ENCODE peak calls at places on chromosomes 1 and 21, in four cellular contexts. One of them, this sample, is unnamed.

GRCh38 chr1:224237094-224237881 is 54.2 kb downstream of the DEGS1 start:
- DNase-seq in brain microvascular endothelial cell: no peak
- DNase-seq in cardiac muscle cell: no peak
- DNase-seq in esophagus squamous epithelium: no peak
- DNase-seq in this sample: no peak

GRCh38 chr1:30920827-30921226 is 12.3 kb upstream of the SDC3 start:
- DNase-seq in brain microvascular endothelial cell: peak; percentile 53
- DNase-seq in cardiac muscle cell: no peak
- DNase-seq in esophagus squamous epithelium: no peak
- DNase-seq in this sample: no peak

GRCh38 chr1:9127395-9128160 is 1.3 kb downstream of the GPR157 start:
- DNase-seq in brain microvascular endothelial cell: no peak
- DNase-seq in cardiac muscle cell: no peak
- DNase-seq in esophagus squamous epithelium: no peak
- DNase-seq in this sample: no peak

GRCh38 chr1:61400997-61401396 is 318.6 kb downstream of the NFIA start:
- DNase-seq in brain microvascular endothelial cell: no peak
- DNase-seq in cardiac muscle cell: no peak
- DNase-seq in esophagus squamous epithelium: no peak
- DNase-seq in this sample: no peak

GRCh38 chr1:155864393-155864792 is 5.0 kb downstream of the SYT11 start:
- DNase-seq in brain microvascular endothelial cell: no peak
- DNase-seq in cardiac muscle cell: no peak
- DNase-seq in esophagus squamous epithelium: no peak
- DNase-seq in this sample: no peak

GRCh38 chr1:180949616-180950000 is 36.9 kb downstream of the KIAA1614 start:
- DNase-seq in brain microvascular endothelial cell: no peak
- DNase-seq in cardiac muscle cell: no peak
- DNase-seq in esophagus squamous epithelium: no peak
- DNase-seq in this sample: no peak

GRCh38 chr21:30561264-30561895 is at the start of gene KRTAP19-7:
- DNase-seq in brain microvascular endothelial cell: no peak
- DNase-seq in cardiac muscle cell: no peak
- DNase-seq in esophagus squamous epithelium: no peak
- DNase-seq in this sample: no peak

GRCh38 chr1:160459056-160459455 is 58.7 kb downstream of the VANGL2 start:
- DNase-seq in brain microvascular endothelial cell: no peak
- DNase-seq in cardiac muscle cell: no peak
- DNase-seq in esophagus squamous epithelium: no peak
- DNase-seq in this sample: no peak

GRCh38 chr1:83546863-83547262 is 452.1 kb downstream of the TTLL7 start:
- DNase-seq in brain microvascular endothelial cell: no peak
- DNase-seq in cardiac muscle cell: peak; percentile 26
- DNase-seq in esophagus squamous epithelium: no peak
- DNase-seq in this sample: no peak

GRCh38 chr1:220526294-220526693 is 1.6 kb upstream of the MARK1 start:
- DNase-seq in brain microvascular endothelial cell: no peak
- DNase-seq in cardiac muscle cell: peak; percentile 2
- DNase-seq in esophagus squamous epithelium: no peak
- DNase-seq in this sample: no peak

GRCh38 chr1:101247404-101248287 is 10.8 kb downstream of the S1PR1 start:
- DNase-seq in brain microvascular endothelial cell: no peak
- DNase-seq in cardiac muscle cell: no peak
- DNase-seq in esophagus squamous epithelium: no peak
- DNase-seq in this sample: peak; percentile 62

GRCh38 chr1:19437911-19438310 is 47.4 kb downstream of the CAPZB start:
- DNase-seq in brain microvascular endothelial cell: peak; percentile 89
- DNase-seq in cardiac muscle cell: peak; percentile 95
- DNase-seq in esophagus squamous epithelium: no peak
- DNase-seq in this sample: no peak

GRCh38 chr1:206143537-206144155 is 26.5 kb upstream of the AVPR1B start:
- DNase-seq in brain microvascular endothelial cell: no peak
- DNase-seq in cardiac muscle cell: no peak
- DNase-seq in esophagus squamous epithelium: no peak
- DNase-seq in this sample: no peak

GRCh38 chr1:248858096-248858890 is 592 bp downstream of the ZNF692 start:
- DNase-seq in brain microvascular endothelial cell: peak; percentile 35
- DNase-seq in cardiac muscle cell: peak; percentile 70
- DNase-seq in esophagus squamous epithelium: no peak
- DNase-seq in this sample: peak; percentile 83

GRCh38 chr1:230690101-230690500 is 23.8 kb downstream of the AGT start:
- DNase-seq in brain microvascular endothelial cell: no peak
- DNase-seq in cardiac muscle cell: no peak
- DNase-seq in esophagus squamous epithelium: no peak
- DNase-seq in this sample: no peak

GRCh38 chr1:229282295-229282823 is 11.4 kb downstream of the RAB4A start:
- DNase-seq in brain microvascular endothelial cell: no peak
- DNase-seq in cardiac muscle cell: no peak
- DNase-seq in esophagus squamous epithelium: no peak
- DNase-seq in this sample: no peak

GRCh38 chr1:7940745-7941436 is at the start of gene TNFRSF9:
- DNase-seq in brain microvascular endothelial cell: peak; percentile 82
- DNase-seq in cardiac muscle cell: peak; percentile 60
- DNase-seq in esophagus squamous epithelium: no peak
- DNase-seq in this sample: peak; percentile 77

DNA sequence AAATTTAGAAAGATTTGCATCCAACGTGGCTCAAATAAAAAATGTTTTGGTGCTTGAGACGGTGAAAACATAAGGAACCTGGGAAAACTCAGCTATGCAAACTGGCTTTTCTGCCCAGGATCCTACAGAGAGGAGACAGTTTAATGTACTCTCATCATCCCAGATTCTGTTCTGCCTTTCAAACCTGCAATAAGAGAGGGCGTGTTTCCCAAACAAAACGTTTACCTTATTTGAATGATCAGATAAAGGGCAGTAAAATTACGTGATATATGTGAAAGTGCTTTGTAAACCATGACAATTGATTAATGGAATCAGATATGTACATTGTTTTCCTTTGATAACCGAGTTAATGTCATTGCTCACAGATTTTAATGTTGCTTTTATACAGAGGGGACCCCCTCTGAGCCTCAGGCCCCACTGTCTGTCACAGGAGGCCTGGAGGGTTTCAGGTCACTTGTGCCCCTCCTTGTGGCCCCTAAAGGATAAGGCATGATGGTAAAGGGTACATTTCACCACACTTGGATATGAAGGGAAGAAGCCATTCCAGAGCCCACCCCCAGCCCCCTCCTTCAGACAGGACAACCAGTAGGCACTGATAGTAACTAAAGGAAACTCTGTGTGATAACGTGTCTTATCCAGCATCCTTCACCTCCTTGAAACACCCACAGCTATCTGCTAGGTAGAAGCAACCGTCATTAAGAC is 157.6 kb downstream of the EDEM3 start:
- DNase-seq in brain microvascular endothelial cell: no peak
- DNase-seq in cardiac muscle cell: no peak
- DNase-seq in esophagus squamous epithelium: no peak
- DNase-seq in this sample: no peak
- TF ChIP-seq CTCF in brain microvascular endothelial cell: peak; percentile 21
- TF ChIP-seq CTCF in cardiac muscle cell: no peak
- TF ChIP-seq CTCF in esophagus squamous epithelium: no peak
- TF ChIP-seq CTCF in this sample: no peak

DNA sequence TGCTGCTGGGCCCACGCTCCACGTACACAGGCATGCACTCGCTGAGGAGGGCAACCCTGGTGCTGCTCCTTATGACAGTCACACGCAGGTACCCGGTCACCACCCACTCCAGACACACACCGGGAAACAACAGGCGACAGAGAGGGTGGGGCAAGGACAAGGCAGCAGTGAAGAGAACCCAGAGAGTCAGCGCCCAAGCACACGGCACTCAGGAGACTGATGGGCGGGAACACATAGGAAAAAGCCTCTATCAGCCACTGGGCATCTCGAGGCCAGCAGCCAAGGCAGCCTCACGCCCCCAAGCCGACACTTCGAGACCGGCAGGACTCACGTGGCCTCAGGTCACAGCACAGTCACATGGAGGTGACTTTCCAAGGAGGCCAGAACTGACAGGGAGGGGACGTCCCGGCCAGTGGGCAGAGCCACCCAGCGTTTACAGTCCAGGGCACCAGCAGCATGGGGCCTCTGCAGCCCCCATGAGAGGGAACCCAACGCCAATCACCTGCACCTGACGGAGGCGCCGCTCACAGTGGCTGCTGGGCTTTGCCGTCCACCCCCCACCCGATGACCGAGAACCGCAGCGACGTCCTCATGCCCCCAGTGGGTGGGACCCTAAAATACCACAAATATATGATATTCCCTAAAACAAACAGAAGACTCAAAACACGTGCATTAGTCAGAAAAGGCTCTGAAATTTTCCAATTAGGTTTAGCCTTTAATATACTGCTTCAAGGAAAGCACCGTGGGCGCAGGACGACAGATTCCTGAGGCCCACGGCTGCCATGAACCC is 19.7 kb downstream of the PTTG1IP start:
- DNase-seq in brain microvascular endothelial cell: no peak
- DNase-seq in cardiac muscle cell: no peak
- DNase-seq in esophagus squamous epithelium: no peak
- DNase-seq in this sample: no peak
- TF ChIP-seq CTCF in brain microvascular endothelial cell: no peak
- TF ChIP-seq CTCF in cardiac muscle cell: no peak
- TF ChIP-seq CTCF in esophagus squamous epithelium: no peak
- TF ChIP-seq CTCF in this sample: no peak

GRCh38 chr1:51960262-51960661 is 30.2 kb downstream of the RAB3B start:
- DNase-seq in brain microvascular endothelial cell: no peak
- DNase-seq in cardiac muscle cell: no peak
- DNase-seq in esophagus squamous epithelium: no peak
- DNase-seq in this sample: no peak

GRCh38 chr1:51958824-51959223 is 31.7 kb downstream of the RAB3B start:
- DNase-seq in brain microvascular endothelial cell: no peak
- DNase-seq in cardiac muscle cell: no peak
- DNase-seq in esophagus squamous epithelium: no peak
- DNase-seq in this sample: no peak

GRCh38 chr1:51955797-51956527 is 34.5 kb downstream of the RAB3B start:
- DNase-seq in brain microvascular endothelial cell: no peak
- DNase-seq in cardiac muscle cell: no peak
- DNase-seq in esophagus squamous epithelium: no peak
- DNase-seq in this sample: no peak

GRCh38 chr1:51956528-51957509 is 33.7 kb downstream of the RAB3B start:
- DNase-seq in brain microvascular endothelial cell: no peak
- DNase-seq in cardiac muscle cell: peak; percentile 23
- DNase-seq in esophagus squamous epithelium: no peak
- DNase-seq in this sample: no peak

DNA sequence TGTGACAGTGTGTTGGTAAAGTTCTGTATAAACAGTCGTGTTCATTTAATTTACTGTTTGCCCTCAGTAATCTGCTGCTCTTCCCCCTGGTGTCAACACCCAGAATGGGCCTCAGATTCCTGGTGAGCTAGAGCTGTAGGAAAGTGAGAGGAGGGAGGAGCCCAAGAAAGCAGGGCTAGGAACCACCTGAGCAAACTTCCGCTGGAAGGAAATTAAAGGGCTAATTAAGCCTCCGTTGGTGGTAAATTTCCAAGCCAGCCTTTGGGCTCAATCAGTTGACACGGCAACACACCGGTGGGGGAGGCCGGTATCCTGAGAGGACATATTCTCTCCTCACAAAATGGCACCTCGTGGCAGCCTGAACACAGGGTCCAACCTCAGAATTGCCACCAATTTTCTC is 32.9 kb downstream of the RAB3B start:
- DNase-seq in brain microvascular endothelial cell: no peak
- DNase-seq in cardiac muscle cell: no peak
- DNase-seq in esophagus squamous epithelium: no peak
- DNase-seq in this sample: no peak
- TF ChIP-seq CTCF in brain microvascular endothelial cell: no peak
- TF ChIP-seq CTCF in cardiac muscle cell: no peak
- TF ChIP-seq CTCF in esophagus squamous epithelium: no peak
- TF ChIP-seq CTCF in this sample: no peak

GRCh38 chr1:153343811-153344717 is 4.6 kb downstream of the PGLYRP4 start:
- DNase-seq in brain microvascular endothelial cell: no peak
- DNase-seq in cardiac muscle cell: peak; percentile 16
- DNase-seq in esophagus squamous epithelium: no peak
- DNase-seq in this sample: peak; percentile 32
- TF ChIP-seq CTCF in brain microvascular endothelial cell: no peak
- TF ChIP-seq CTCF in cardiac muscle cell: no peak
- TF ChIP-seq CTCF in esophagus squamous epithelium: no peak
- TF ChIP-seq CTCF in this sample: no peak

DNA sequence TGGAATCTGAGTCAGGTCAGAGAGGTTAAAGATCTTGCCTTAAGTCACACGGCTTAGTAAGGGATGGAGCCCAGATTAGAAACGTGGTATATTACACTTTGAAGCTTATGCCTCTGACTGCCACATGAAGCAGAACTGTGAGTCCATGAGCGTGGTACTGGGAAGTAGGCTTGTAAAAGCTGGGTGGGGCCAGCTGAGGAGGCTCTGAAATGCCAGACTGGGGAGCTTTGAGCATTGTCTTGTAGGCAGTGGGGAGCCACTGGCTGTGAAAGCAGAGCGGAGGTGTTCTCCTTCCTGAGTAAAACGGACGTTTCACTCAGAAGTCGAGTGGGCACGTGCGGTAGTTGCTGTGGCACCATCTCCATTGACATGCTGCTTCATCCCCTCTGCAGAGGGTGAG is 72.6 kb upstream of the USP24 start:
- DNase-seq in brain microvascular endothelial cell: no peak
- DNase-seq in cardiac muscle cell: no peak
- DNase-seq in esophagus squamous epithelium: no peak
- DNase-seq in this sample: no peak
- TF ChIP-seq CTCF in brain microvascular endothelial cell: no peak
- TF ChIP-seq CTCF in cardiac muscle cell: no peak
- TF ChIP-seq CTCF in esophagus squamous epithelium: no peak
- TF ChIP-seq CTCF in this sample: no peak

GRCh38 chr1:178693368-178693767 is 31.7 kb upstream of the RALGPS2 start:
- DNase-seq in brain microvascular endothelial cell: no peak
- DNase-seq in cardiac muscle cell: peak; percentile 37
- DNase-seq in esophagus squamous epithelium: no peak
- DNase-seq in this sample: no peak
- TF ChIP-seq CTCF in brain microvascular endothelial cell: peak; percentile 65
- TF ChIP-seq CTCF in cardiac muscle cell: peak; percentile 22
- TF ChIP-seq CTCF in esophagus squamous epithelium: no peak
- TF ChIP-seq CTCF in this sample: no peak